ENCODE peak calls at places on chromosomes 3 and 15, in seven cellular contexts. M is neural crest cell, N is progenitor cell of endocrine pancreas, U is fibroblast of the aortic adventitia, Q is fibroblast of mammary gland, I is natural killer cell, O is AG10803. Z is an unnamed sample.

GRCh38 chr3:14467723-14468620 is 65.6 kb downstream of the SLC6A6 start:
- DNase-seq in N (peak; percentile 42), M (peak; percentile 56), O (peak; percentile 28), I (peak; percentile 49), U (peak; percentile 47), Q (peak; percentile 47), Z (peak; percentile 48)

GRCh38 chr15:67225336-67225735 is 29.1 kb downstream of the AAGAB start:
- DNase-seq in N (no peak), M (no peak), I (no peak), O (peak; percentile 79), Q (peak; percentile 76), U (peak; percentile 74), Z (peak; percentile 73)

GRCh38 chr3:189701934-189702693 is 70.9 kb downstream of the TP63 start:
- DNase-seq in O (no peak), M (no peak), U (peak; percentile 35), I (no peak), N (no peak), Q (no peak), Z (no peak)

GRCh38 chr15:41585140-41586047 is 26.4 kb downstream of the TYRO3 start:
- DNase-seq in Q (peak; percentile 59), I (no peak), O (peak; percentile 56), M (peak; percentile 47), N (peak; percentile 32), U (peak; percentile 62), Z (peak; percentile 69)

GRCh38 chr3:156551261-156551660 is 3.7 kb downstream of the SSR3 start:
- DNase-seq in Q (peak; percentile 80), I (no peak), U (peak; percentile 53), O (peak; percentile 73), N (no peak), M (no peak), Z (no peak)

GRCh38 chr15:60423540-60423939 is 25.8 kb upstream of the ANXA2 start:
- DNase-seq in I (no peak), N (peak; percentile 12), U (peak; percentile 90), M (no peak), Q (peak; percentile 82), O (peak; percentile 93), Z (peak; percentile 91)

GRCh38 chr3:63242124-63242523 is 36.0 kb upstream of the SYNPR start:
- DNase-seq in N (no peak), O (no peak), I (no peak), U (no peak), M (no peak), Q (no peak), Z (no peak)

GRCh38 chr15:60721706-60722105 is 242.8 kb upstream of the ICE2 start:
- DNase-seq in O (peak; percentile 31), N (no peak), M (no peak), Q (peak; percentile 49), U (peak; percentile 17), I (no peak), Z (peak; percentile 24)

GRCh38 chr3:147394168-147394941 is 12.0 kb downstream of the ZIC4 start:
- DNase-seq in Q (no peak), I (no peak), U (no peak), N (no peak), M (no peak), O (no peak), Z (no peak)

GRCh38 chr3:71989165-71989564 is 204.2 kb upstream of the PROK2 start:
- DNase-seq in I (no peak), M (no peak), Q (peak; percentile 95), N (no peak), O (peak; percentile 68), U (peak; percentile 42), Z (peak; percentile 21)

GRCh38 chr15:82647045-82647834 is at the start of gene CPEB1:
- DNase-seq in O (peak; percentile 35), I (no peak), U (peak; percentile 51), N (no peak), Q (peak; percentile 43), M (peak; percentile 12), Z (peak; percentile 26)

GRCh38 chr3:127702151-127702578 is 29.4 kb downstream of the ABTB1 start:
- DNase-seq in Q (no peak), N (no peak), U (peak; percentile 61), I (no peak), M (no peak), O (peak; percentile 85), Z (no peak)

GRCh38 chr15:48406911-48407310 is 75.7 kb downstream of the DUT start:
- DNase-seq in Q (no peak), O (no peak), U (no peak), N (no peak), M (no peak), I (no peak), Z (no peak)
- TF ChIP-seq CTCF in Q (peak; percentile 49), O (peak; percentile 28), U (peak; percentile 35), N (peak; percentile 17), M (peak; percentile 26), I (no peak), Z (peak; percentile 40)

DNA sequence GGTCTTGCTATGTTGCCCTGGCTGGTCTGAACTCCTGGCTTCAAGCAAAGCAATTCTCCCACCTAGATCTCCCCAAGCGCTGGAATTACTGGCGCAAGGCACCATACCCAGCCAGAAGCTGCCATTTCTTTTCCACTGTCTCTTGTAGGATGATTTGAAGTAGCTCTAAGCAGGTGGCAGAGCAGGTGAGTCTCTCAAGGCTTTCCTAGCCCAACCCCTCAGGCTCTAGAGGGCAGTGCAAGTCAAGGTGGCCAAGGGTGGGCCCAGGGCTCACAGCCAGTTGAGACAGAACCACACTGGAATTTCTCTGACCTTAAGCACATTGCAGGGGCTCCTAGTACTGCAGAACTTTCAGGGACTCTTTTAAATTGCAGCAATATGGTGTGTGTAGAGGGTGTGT is 15.6 kb upstream of the DAG1 start:
- DNase-seq in M (no peak), I (no peak), O (no peak), N (peak; percentile 36), Q (no peak), U (no peak), Z (no peak)
- TF ChIP-seq CTCF in M (peak; percentile 37), I (no peak), O (no peak), N (peak; percentile 51), Q (no peak), U (peak; percentile 16), Z (peak; percentile 17)

DNA sequence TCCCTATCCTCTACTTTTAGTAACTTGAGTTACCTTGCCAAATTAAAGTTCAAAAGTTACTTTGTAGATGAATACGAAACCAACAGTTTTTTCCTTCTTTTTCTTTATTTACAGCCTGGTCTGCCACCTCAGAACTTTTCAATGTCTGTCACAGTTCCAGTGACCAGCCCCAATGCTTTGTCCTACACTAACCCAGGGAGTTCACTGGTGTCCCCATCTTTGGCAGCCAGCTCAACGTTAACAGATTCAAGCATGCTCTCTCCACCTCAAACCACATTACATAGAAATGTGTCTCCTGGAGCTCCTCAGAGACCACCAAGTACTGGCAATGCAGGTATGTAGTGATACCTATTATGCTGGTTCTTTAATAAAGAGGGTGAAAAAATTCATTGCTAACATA is 59.0 kb downstream of the LYSMD4 start:
- DNase-seq in M (no peak), N (no peak), I (no peak), Q (no peak), O (no peak), U (no peak), Z (no peak)
- TF ChIP-seq CTCF in M (no peak), N (no peak), I (no peak), Q (no peak), O (no peak), U (no peak), Z (no peak)

DNA sequence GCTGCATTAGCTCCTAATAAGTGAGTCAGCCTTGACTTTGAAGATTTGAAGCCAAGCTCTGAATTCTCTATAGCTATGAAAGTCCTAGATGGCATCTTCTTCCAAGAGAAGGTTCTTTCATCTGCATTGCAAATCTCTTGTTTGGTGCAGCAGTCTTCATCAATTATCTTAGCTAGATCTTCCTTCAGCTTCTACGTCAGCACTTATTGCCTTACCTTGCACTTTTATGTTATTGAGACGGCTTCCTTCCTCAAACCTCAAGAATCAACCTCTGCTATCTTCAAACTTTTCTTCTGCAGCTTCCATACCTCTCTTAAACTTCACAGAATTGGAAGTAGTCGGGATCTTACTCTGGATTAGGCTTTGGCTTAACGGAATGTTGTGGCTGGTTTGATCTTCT is 167.6 kb downstream of the SCAPER start:
- DNase-seq in O (no peak), I (no peak), N (no peak), Q (no peak), U (no peak), M (no peak), Z (no peak)
- TF ChIP-seq CTCF in O (no peak), I (no peak), N (no peak), Q (no peak), U (no peak), M (no peak), Z (no peak)

GRCh38 chr3:111277226-111277625 is 205.6 kb downstream of the NECTIN3 start:
- DNase-seq in M (no peak), Q (peak; percentile 36), I (no peak), N (no peak), U (peak; percentile 66), O (peak; percentile 67), Z (peak; percentile 50)
- TF ChIP-seq CTCF in M (no peak), Q (peak; percentile 31), I (no peak), N (no peak), U (peak; percentile 48), O (peak; percentile 49), Z (peak; percentile 38)

DNA sequence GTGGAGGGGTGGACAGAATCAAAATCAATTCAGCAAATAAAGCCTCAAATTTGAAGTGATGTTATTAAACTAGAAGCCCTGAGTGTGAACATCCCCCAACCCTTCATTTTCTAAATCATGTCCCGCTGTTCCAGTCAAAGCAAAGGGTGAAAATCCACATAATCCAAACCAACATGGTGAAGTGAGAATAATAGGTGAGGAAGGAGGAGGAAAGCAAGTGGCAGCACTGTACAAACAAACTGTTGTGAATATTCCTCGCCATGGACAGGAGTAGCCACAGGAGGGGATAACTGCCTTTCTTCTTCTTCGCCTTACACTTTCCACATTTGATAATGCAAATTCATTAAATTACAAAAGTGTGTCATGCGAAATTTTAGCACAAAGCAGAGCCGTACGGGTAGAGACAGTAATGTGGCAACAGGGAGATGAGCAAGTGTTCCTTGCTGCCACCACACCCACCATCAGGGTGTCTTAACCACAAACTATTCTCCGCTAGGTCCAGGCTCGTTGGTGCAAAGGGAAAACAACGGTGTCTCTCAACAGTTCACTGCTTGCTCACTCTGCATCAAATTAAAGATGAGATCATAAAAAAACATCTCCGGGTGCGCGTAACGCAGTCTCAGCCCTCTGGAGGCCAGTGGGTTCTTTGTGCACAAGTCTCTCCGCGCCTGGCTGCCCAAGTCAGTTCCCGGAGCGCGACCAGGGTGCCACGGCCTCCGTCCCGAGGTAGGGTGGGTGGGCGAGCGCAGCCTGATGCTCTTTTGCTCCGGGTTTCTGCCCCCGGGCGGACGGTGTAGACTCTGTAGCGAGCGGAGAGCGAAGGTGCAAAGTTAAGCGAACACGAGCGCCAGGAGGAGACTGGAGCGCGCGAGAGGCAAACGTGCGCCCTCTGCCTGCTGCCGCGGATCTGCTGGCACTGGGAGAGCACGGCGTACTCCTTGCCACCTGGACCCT is 6.7 kb downstream of the EPHA3 start:
- DNase-seq in O (peak; percentile 44), I (no peak), M (peak; percentile 72), U (peak; percentile 38), Q (peak; percentile 38), N (peak; percentile 72), Z (peak; percentile 56)
- TF ChIP-seq CTCF in O (peak; percentile 73), I (no peak), M (peak; percentile 80), U (peak; percentile 54), Q (peak; percentile 36), N (peak; percentile 86), Z (peak; percentile 59)

Z was measured in fibroblast of pulmonary artery.